ENCODE peak calls at places on chromosome 18, in ten cellular contexts. O is HEK293T; Y is CD4-positive, alpha-beta T cell; J is frontal cortex; M is epithelial cell of esophagus; U is RCC 7860; K is Caki2; C is astrocyte of the cerebellum; I is AG08396; N is skeletal muscle cell. Z is an unnamed sample.

GRCh38 chr18:58793361-58793760 is 71.3 kb upstream of the ZNF532 start:
- DNase-seq in O (no peak), Y (no peak), J (no peak), M (peak), U (no peak), K (no peak), C (peak), I (peak), N (peak), Z (no peak)

GRCh38 chr18:48840491-48840877 is 110.3 kb downstream of the SMAD7 start:
- DNase-seq in O (no peak), Y (no peak), J (peak), M (no peak), U (no peak), K (no peak), C (no peak), I (no peak), N (no peak), Z (no peak)

GRCh38 chr18:54233228-54233625 is 8.8 kb upstream of the MBD2 start:
- DNase-seq in O (no peak), Y (no peak), J (no peak), M (peak), U (no peak), K (no peak), C (no peak), I (no peak), N (no peak), Z (no peak)

GRCh38 chr18:48800877-48801727 is 149.7 kb downstream of the SMAD7 start:
- DNase-seq in O (no peak), Y (no peak), J (no peak), M (no peak), U (no peak), K (no peak), C (no peak), I (peak), N (no peak), Z (no peak)

GRCh38 chr18:60865801-60866200 is 467.4 kb upstream of the CDH20 start:
- DNase-seq in O (no peak), Y (no peak), J (no peak), M (peak), U (no peak), K (no peak), C (no peak), I (no peak), N (no peak), Z (no peak)

GRCh38 chr18:13283746-13284145 is 65.2 kb downstream of the LDLRAD4 start:
- DNase-seq in O (no peak), Y (no peak), J (no peak), M (no peak), U (no peak), K (no peak), C (no peak), I (no peak), N (no peak), Z (no peak)

GRCh38 chr18:13450289-13451207 is 232.0 kb downstream of the LDLRAD4 start:
- DNase-seq in O (no peak), Y (no peak), J (no peak), M (no peak), U (no peak), K (no peak), C (no peak), I (no peak), N (no peak), Z (no peak)

GRCh38 chr18:28875059-28875458 is 698.1 kb upstream of the CDH2 start:
- DNase-seq in O (no peak), Y (no peak), J (no peak), M (no peak), U (no peak), K (no peak), C (peak), I (no peak), N (no peak), Z (no peak)

GRCh38 chr18:11850821-11851155 is 425 bp upstream of the CHMP1B start:
- DNase-seq in O (no peak), Y (no peak), J (no peak), M (peak), U (no peak), K (no peak), C (peak), I (peak), N (peak), Z (no peak)

GRCh38 chr18:11785444-11786055 is 65.7 kb upstream of the CHMP1B start:
- DNase-seq in O (no peak), Y (no peak), J (no peak), M (no peak), U (no peak), K (no peak), C (no peak), I (no peak), N (no peak), Z (no peak)

GRCh38 chr18:58535340-58536186 is 93.3 kb downstream of the ALPK2 start:
- DNase-seq in O (no peak), Y (no peak), J (no peak), M (no peak), U (peak), K (no peak), C (no peak), I (no peak), N (peak), Z (no peak)

GRCh38 chr18:75698861-75699260 is 271.4 kb upstream of the SMIM21 start:
- DNase-seq in O (no peak), Y (no peak), J (no peak), M (no peak), U (no peak), K (no peak), C (no peak), I (no peak), N (no peak), Z (no peak)

GRCh38 chr18:10239138-10239537 is 215.3 kb upstream of the APCDD1 start:
- DNase-seq in O (no peak), Y (no peak), J (no peak), M (peak), U (no peak), K (no peak), C (no peak), I (peak), N (no peak), Z (no peak)

GRCh38 chr18:9337875-9338274 is 3.3 kb downstream of the TWSG1 start:
- DNase-seq in O (no peak), Y (no peak), J (no peak), M (peak), U (peak), K (no peak), C (no peak), I (no peak), N (no peak), Z (no peak)

GRCh38 chr18:59605633-59606192 is 91.5 kb downstream of the CCBE1 start:
- DNase-seq in O (no peak), Y (no peak), J (no peak), M (no peak), U (peak), K (no peak), C (peak), I (no peak), N (no peak), Z (peak)

GRCh38 chr18:3661121-3661520 is 211.1 kb downstream of the TGIF1 start:
- DNase-seq in O (no peak), Y (no peak), J (no peak), M (no peak), U (no peak), K (no peak), C (no peak), I (no peak), N (no peak), Z (no peak)

GRCh38 chr18:74715306-74715705 is 117.6 kb downstream of the ZNF407 start:
- DNase-seq in O (no peak), Y (no peak), J (peak), M (no peak), U (no peak), K (no peak), C (no peak), I (no peak), N (no peak), Z (no peak)

GRCh38 chr18:76456823-76457222 is 38.2 kb downstream of the ZNF516 start:
- DNase-seq in O (no peak), Y (no peak), J (no peak), M (no peak), U (no peak), K (no peak), C (no peak), I (no peak), N (no peak), Z (no peak)

GRCh38 chr18:3012306-3012919 is 531 bp downstream of the LPIN2 start:
- DNase-seq in O (peak), Y (peak), J (peak), M (no peak), U (no peak), K (no peak), C (no peak), I (peak), N (no peak), Z (no peak)

GRCh38 chr18:21406111-21406510 is 164.1 kb downstream of the GREB1L start:
- DNase-seq in O (no peak), Y (no peak), J (no peak), M (peak), U (no peak), K (no peak), C (no peak), I (no peak), N (no peak), Z (no peak)